ENCODE peak calls at places on chromosomes 12 and 14, in seven cellular contexts. R is pancreas; N is natural killer cell treated with Interleukin-12 subunit alpha and Interleukin-12 subunit beta and Interleukin-15 and Interleukin-18, amount 100 ng/mL, for 72 hours; A is A549; P is naive thymus-derived CD8-positive, alpha-beta T cell; Y is iris pigment epithelial cell; D is astrocyte. V is an unnamed sample.

GRCh38 chr12:93390565-93391297 is 13.0 kb downstream of the NUDT4 start:
- DNase-seq in R (no peak), N (no peak), A (no peak), P (no peak), Y (no peak), D (no peak), V (no peak)

GRCh38 chr12:57072661-57073060 is 5.9 kb downstream of the NEMP1 start:
- DNase-seq in R (no peak), N (no peak), A (no peak), P (no peak), Y (no peak), D (peak; percentile 23), V (no peak)

GRCh38 chr12:124640096-124640495 is 72.7 kb upstream of the NCOR2 start:
- DNase-seq in R (no peak), N (no peak), A (peak; percentile 39), P (no peak), Y (peak; percentile 51), D (peak; percentile 66), V (peak; percentile 49)

GRCh38 chr14:57189070-57189469 is 79.6 kb downstream of the EXOC5 start:
- DNase-seq in R (no peak), N (no peak), A (peak; percentile 39), P (no peak), Y (peak; percentile 35), D (no peak), V (peak; percentile 4)

GRCh38 chr14:55129428-55130193 is 559 bp downstream of the LGALS3 start:
- DNase-seq in R (peak; percentile 68), N (peak; percentile 96), A (peak; percentile 72), P (peak; percentile 8), Y (peak; percentile 89), D (peak; percentile 58), V (peak; percentile 28)

GRCh38 chr12:16012086-16012485 is 101.0 kb downstream of the DERA start:
- DNase-seq in R (peak; percentile 84), N (no peak), A (no peak), P (no peak), Y (peak; percentile 89), D (peak; percentile 53), V (no peak)

GRCh38 chr14:105026033-105026785 is 5.3 kb upstream of the CDCA4 start:
- DNase-seq in R (no peak), N (no peak), A (no peak), P (no peak), Y (peak; percentile 93), D (peak; percentile 86), V (peak; percentile 76)

GRCh38 chr14:106551265-106551664 is 1024.9 kb downstream of the TMEM121 start:
- DNase-seq in R (no peak), N (no peak), A (no peak), P (no peak), Y (no peak), D (no peak), V (no peak)

GRCh38 chr12:58253663-58254062 is 312.3 kb downstream of the ATP23 start:
- DNase-seq in R (no peak), N (no peak), A (no peak), P (no peak), Y (no peak), D (no peak), V (no peak)

GRCh38 chr14:55180006-55180405 is 11.4 kb downstream of the DLGAP5 start:
- DNase-seq in R (no peak), N (no peak), A (no peak), P (no peak), Y (no peak), D (no peak), V (no peak)

GRCh38 chr14:104171029-104171697 is 32.8 kb downstream of the KIF26A start:
- DNase-seq in R (no peak), N (no peak), A (no peak), P (no peak), Y (no peak), D (no peak), V (no peak)

GRCh38 chr14:24481622-24482324 is 26.3 kb downstream of the CMA1 start:
- DNase-seq in R (peak; percentile 22), N (peak; percentile 81), A (peak; percentile 65), P (peak; percentile 23), Y (peak; percentile 28), D (no peak), V (no peak)

GRCh38 chr14:75926431-75926830 is 55.4 kb downstream of the TGFB3 start:
- DNase-seq in R (no peak), N (no peak), A (no peak), P (no peak), Y (no peak), D (no peak), V (no peak)

GRCh38 chr14:91375748-91376452 is 41.7 kb downstream of the CCDC88C start:
- DNase-seq in R (no peak), N (peak; percentile 38), A (no peak), P (no peak), Y (no peak), D (no peak), V (no peak)

V was measured in A172.